ENCODE peak calls at places on chromosomes 7 and 10, in eight cellular contexts. Q is CD4-positive, alpha-beta memory T cell; Y is H7; E is brain microvascular endothelial cell; T is M059J; D is cardiac septum; Z is LHCN-M2; M is foreskin melanocyte. G is an unnamed sample.

GRCh38 chr7:78716876-78717275 is 736.6 kb downstream of the MAGI2 start:
- DNase-seq in Q (no peak), Y (peak), E (no peak), T (no peak), D (no peak), Z (no peak), M (no peak), G (no peak)

GRCh38 chr10:28587970-28588290 is 55.0 kb downstream of the WAC start:
- DNase-seq in Q (no peak), Y (no peak), E (no peak), T (peak), D (no peak), Z (peak), M (peak), G (peak)

GRCh38 chr10:100653957-100654834 is 91.2 kb upstream of the PAX2 start:
- DNase-seq in Q (no peak), Y (peak), E (no peak), T (no peak), D (no peak), Z (no peak), M (no peak), G (no peak)

GRCh38 chr7:31497501-31497900 is 16.4 kb upstream of the ITPRID1 start:
- DNase-seq in Q (no peak), Y (no peak), E (no peak), T (no peak), D (no peak), Z (no peak), M (no peak), G (no peak)

GRCh38 chr10:4650109-4650508 is 175.9 kb upstream of the AKR1E2 start:
- DNase-seq in Q (no peak), Y (no peak), E (peak), T (no peak), D (no peak), Z (no peak), M (no peak), G (no peak)

GRCh38 chr10:49761789-49762565 is at the start of gene OGDHL:
- DNase-seq in Q (peak), Y (peak), E (peak), T (peak), D (no peak), Z (peak), M (no peak), G (no peak)

GRCh38 chr10:18472977-18473376 is 178.4 kb downstream of the NSUN6 start:
- DNase-seq in Q (no peak), Y (no peak), E (no peak), T (no peak), D (no peak), Z (no peak), M (no peak), G (no peak)

GRCh38 chr7:74180866-74181265 is 6.7 kb downstream of the EIF4H start:
- DNase-seq in Q (no peak), Y (no peak), E (no peak), T (no peak), D (no peak), Z (no peak), M (no peak), G (no peak)

GRCh38 chr7:147879116-147879750 is 711.3 kb upstream of the C7orf33 start:
- DNase-seq in Q (no peak), Y (no peak), E (no peak), T (no peak), D (no peak), Z (no peak), M (no peak), G (no peak)

GRCh38 chr10:56349611-56350010 is 11.4 kb downstream of the ZWINT start:
- DNase-seq in Q (no peak), Y (no peak), E (no peak), T (no peak), D (no peak), Z (no peak), M (no peak), G (no peak)

GRCh38 chr10:79417731-79418130 is 27.7 kb downstream of the ZCCHC24 start:
- DNase-seq in Q (no peak), Y (no peak), E (no peak), T (no peak), D (no peak), Z (no peak), M (no peak), G (no peak)

GRCh38 chr7:10860516-10860915 is 113.2 kb upstream of the PHF14 start:
- DNase-seq in Q (no peak), Y (peak), E (no peak), T (peak), D (no peak), Z (peak), M (no peak), G (no peak)

GRCh38 chr7:24755541-24756416 is 1.5 kb downstream of the GSDME start:
- DNase-seq in Q (peak), Y (no peak), E (peak), T (peak), D (no peak), Z (peak), M (no peak), G (peak)

GRCh38 chr7:116166167-116166566 is 44.2 kb upstream of the TES start:
- DNase-seq in Q (no peak), Y (no peak), E (no peak), T (peak), D (no peak), Z (peak), M (no peak), G (peak)

GRCh38 chr10:14518141-14518540 is 187.4 kb upstream of the FRMD4A start:
- DNase-seq in Q (no peak), Y (no peak), E (no peak), T (no peak), D (no peak), Z (no peak), M (no peak), G (no peak)